ENCODE peak calls at places on chromosome 1, in seven cellular contexts. Y is CD4-positive, alpha-beta T cell; U is astrocyte of the cerebellum; T is IMR-90; H is fibroblast of lung; P is GM13977; Q is brain microvascular endothelial cell. Z is an unnamed sample.

GRCh38 chr1:201676061-201676644 is 137.2 kb downstream of the NAV1 start:
- DNase-seq in Y (no peak), U (peak; percentile 27), T (peak; percentile 39), H (peak; percentile 55), P (no peak), Q (peak; percentile 20), Z (no peak)

GRCh38 chr1:8910331-8910730 is 31.8 kb upstream of the ENO1 start:
- DNase-seq in Y (no peak), U (no peak), T (no peak), H (no peak), P (no peak), Q (no peak), Z (no peak)

GRCh38 chr1:55070291-55070690 is 30.9 kb downstream of the PCSK9 start:
- DNase-seq in Y (no peak), U (no peak), T (no peak), H (peak; percentile 19), P (no peak), Q (no peak), Z (no peak)

GRCh38 chr1:223531742-223532341 is 133.7 kb downstream of the CAPN8 start:
- DNase-seq in Y (peak; percentile 4), U (no peak), T (peak; percentile 19), H (peak; percentile 26), P (peak; percentile 53), Q (peak; percentile 52), Z (no peak)

GRCh38 chr1:9212735-9213134 is 21.8 kb upstream of the H6PD start:
- DNase-seq in Y (no peak), U (no peak), T (no peak), H (no peak), P (no peak), Q (no peak), Z (no peak)

GRCh38 chr1:102919659-102920058 is 188.7 kb downstream of the COL11A1 start:
- DNase-seq in Y (no peak), U (no peak), T (peak; percentile 79), H (peak; percentile 66), P (no peak), Q (peak; percentile 37), Z (no peak)

GRCh38 chr1:97610748-97611147 is 310.1 kb downstream of the DPYD start:
- DNase-seq in Y (no peak), U (no peak), T (no peak), H (no peak), P (no peak), Q (no peak), Z (no peak)

GRCh38 chr1:9908846-9909221 is 1.2 kb downstream of the CTNNBIP1 start:
- DNase-seq in Y (no peak), U (no peak), T (no peak), H (no peak), P (no peak), Q (no peak), Z (no peak)

GRCh38 chr1:179234863-179235262 is 5.4 kb upstream of the ABL2 start:
- DNase-seq in Y (no peak), U (no peak), T (no peak), H (no peak), P (no peak), Q (no peak), Z (no peak)

DNA sequence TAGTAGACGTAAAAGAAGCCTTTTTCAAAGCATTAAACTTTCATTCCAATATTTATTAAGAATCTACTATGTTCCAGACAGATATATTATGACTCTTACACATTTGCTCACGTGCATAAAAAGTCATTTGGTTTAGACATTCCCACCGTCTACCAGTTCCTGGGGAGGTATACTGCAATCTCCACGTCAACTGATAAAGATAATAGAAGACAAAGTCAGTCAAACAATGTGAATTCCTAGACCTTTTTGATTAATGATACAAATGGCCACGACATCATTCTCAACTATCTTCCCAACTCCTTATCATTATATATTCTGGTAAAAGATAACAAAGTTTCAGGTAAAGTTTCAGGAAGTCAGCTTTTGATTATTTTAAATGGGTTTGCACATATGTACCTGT is 69.0 kb downstream of the SIPA1L2 start:
- DNase-seq in Y (no peak), U (no peak), T (no peak), H (no peak), P (no peak), Q (no peak), Z (no peak)
- TF ChIP-seq CTCF in Y (no peak), U (no peak), T (no peak), H (no peak), P (no peak), Q (no peak), Z (no peak)

GRCh38 chr1:169133801-169134558 is 27.5 kb downstream of the ATP1B1 start:
- DNase-seq in Y (no peak), U (no peak), T (no peak), H (peak; percentile 38), P (no peak), Q (no peak), Z (no peak)
- TF ChIP-seq CTCF in Y (no peak), U (peak; percentile 6), T (peak; percentile 38), H (no peak), P (peak; percentile 35), Q (peak; percentile 31), Z (no peak)

GRCh38 chr1:36174716-36175115 is 18.8 kb downstream of the MAP7D1 start:
- DNase-seq in Y (no peak), U (no peak), T (no peak), H (no peak), P (no peak), Q (no peak), Z (no peak)

GRCh38 chr1:36177589-36178463 is 21.9 kb downstream of the MAP7D1 start:
- DNase-seq in Y (no peak), U (no peak), T (no peak), H (no peak), P (no peak), Q (no peak), Z (no peak)

GRCh38 chr1:36175137-36176095 is 19.5 kb downstream of the MAP7D1 start:
- DNase-seq in Y (no peak), U (no peak), T (peak; percentile 56), H (peak; percentile 49), P (peak; percentile 61), Q (peak; percentile 48), Z (no peak)

GRCh38 chr1:36178479-36179219 is 22.7 kb downstream of the MAP7D1 start:
- DNase-seq in Y (no peak), U (no peak), T (no peak), H (no peak), P (no peak), Q (no peak), Z (no peak)

GRCh38 chr1:36176151-36176949 is 20.4 kb downstream of the MAP7D1 start:
- DNase-seq in Y (no peak), U (no peak), T (no peak), H (no peak), P (no peak), Q (no peak), Z (no peak)
- TF ChIP-seq CTCF in Y (no peak), U (no peak), T (no peak), H (no peak), P (no peak), Q (no peak), Z (no peak)

DNA sequence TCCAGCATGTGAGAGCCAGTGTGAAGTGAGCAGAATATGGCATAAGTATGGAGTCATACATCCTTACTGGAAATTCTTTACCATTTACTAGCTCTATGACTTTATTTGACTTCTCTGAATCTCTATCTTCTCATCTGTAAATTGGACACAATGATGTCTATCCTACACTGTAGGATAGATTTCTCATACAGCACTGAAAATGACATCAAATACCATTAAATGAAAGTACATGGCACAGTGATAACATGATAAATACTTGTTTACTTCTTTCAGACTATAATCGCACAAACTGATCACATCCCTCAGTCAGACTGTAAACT is 1.3 kb upstream of the CTTNBP2NL start:
- DNase-seq in Y (no peak), U (no peak), T (no peak), H (no peak), P (no peak), Q (no peak), Z (no peak)
- TF ChIP-seq CTCF in Y (no peak), U (no peak), T (no peak), H (no peak), P (no peak), Q (no peak), Z (no peak)

DNA sequence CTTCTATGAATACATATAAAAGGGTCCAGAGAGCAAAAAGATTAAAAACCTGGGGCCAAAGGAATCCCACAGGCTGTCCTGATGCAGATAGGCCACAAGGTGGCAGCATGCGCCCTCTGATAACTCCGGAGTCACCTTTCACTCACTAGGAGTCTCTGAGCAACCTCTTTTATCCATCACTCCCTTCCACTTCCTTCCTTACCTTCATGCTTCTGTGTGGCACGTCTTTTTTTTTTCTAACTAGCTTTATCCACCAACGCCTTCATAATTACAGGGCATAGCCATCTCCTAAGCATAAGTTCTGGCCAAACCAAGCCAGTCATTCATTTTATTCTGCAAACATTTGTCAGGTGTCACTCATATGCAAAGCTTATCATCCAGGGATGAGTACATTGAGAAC is 3.9 kb upstream of the PGLYRP4 start:
- DNase-seq in Y (peak; percentile 44), U (peak; percentile 42), T (peak; percentile 62), H (peak; percentile 73), P (peak; percentile 82), Q (peak; percentile 58), Z (no peak)
- TF ChIP-seq CTCF in Y (peak; percentile 96), U (peak; percentile 91), T (peak; percentile 92), H (peak; percentile 91), P (peak; percentile 90), Q (peak; percentile 92), Z (peak; percentile 91)

GRCh38 chr1:194102607-194103006 is 916.2 kb upstream of the B3GALT2 start:
- DNase-seq in Y (no peak), U (no peak), T (peak; percentile 4), H (no peak), P (no peak), Q (no peak), Z (no peak)
- TF ChIP-seq CTCF in Y (no peak), U (no peak), T (no peak), H (no peak), P (peak; percentile 29), Q (peak; percentile 39), Z (no peak)

DNA sequence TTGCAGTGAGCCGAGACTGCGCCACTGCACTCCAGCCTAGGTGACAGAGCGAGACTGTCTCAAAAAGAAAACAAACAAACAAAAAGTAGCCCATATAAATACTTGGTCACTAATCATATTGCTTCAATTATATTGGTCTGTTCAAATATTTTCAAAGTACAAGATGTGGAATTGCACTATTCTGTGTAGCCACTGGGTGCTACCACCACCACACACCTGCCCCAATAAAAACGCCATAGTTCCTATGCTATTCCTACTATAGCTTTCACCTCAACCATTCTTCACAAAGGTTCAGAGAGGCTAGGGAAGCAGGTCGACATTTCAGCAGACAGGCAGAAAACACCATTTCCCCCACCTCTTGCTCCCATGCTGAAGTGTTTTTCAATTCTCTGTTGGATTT is 16.7 kb downstream of the NDC1 start:
- DNase-seq in Y (no peak), U (no peak), T (no peak), H (no peak), P (no peak), Q (no peak), Z (no peak)
- TF ChIP-seq CTCF in Y (no peak), U (peak; percentile 11), T (no peak), H (no peak), P (peak; percentile 23), Q (peak; percentile 38), Z (no peak)

Z was measured in activated B cell treated with CpG ODN at 0.5 μM for 24 hours.